ENCODE peak calls at places on chromosomes 16 and 17, in five cellular contexts. One of them, this sample, is unnamed.

GRCh38 chr16:81738831-81739496 is 40.1 kb upstream of the PLCG2 start:
- DNase-seq in NCI-H1092: no peak
- DNase-seq in heart right ventricle: peak; percentile 41
- DNase-seq in stimulated activated CD8-positive, alpha-beta memory T cell treated with anti-CD3 and anti-CD28 coated beads, Interleukin-12 subunit alpha, Interleukin-12 subunit beta, amount 100 ng/mL, for 4 hours: no peak
- DNase-seq in AG10803: no peak
- DNase-seq in this sample: no peak

GRCh38 chr17:28142355-28142754 is 99.9 kb downstream of the NLK start:
- DNase-seq in heart right ventricle: no peak
- DNase-seq in stimulated activated CD8-positive, alpha-beta memory T cell treated with anti-CD3 and anti-CD28 coated beads, Interleukin-12 subunit alpha, Interleukin-12 subunit beta, amount 100 ng/mL, for 4 hours: no peak
- DNase-seq in NCI-H1092: no peak
- DNase-seq in AG10803: no peak
- DNase-seq in this sample: peak; percentile 8

GRCh38 chr16:87255866-87256265 is 61.3 kb downstream of the C16orf95 start:
- DNase-seq in stimulated activated CD8-positive, alpha-beta memory T cell treated with anti-CD3 and anti-CD28 coated beads, Interleukin-12 subunit alpha, Interleukin-12 subunit beta, amount 100 ng/mL, for 4 hours: no peak
- DNase-seq in NCI-H1092: no peak
- DNase-seq in heart right ventricle: no peak
- DNase-seq in AG10803: no peak
- DNase-seq in this sample: no peak

GRCh38 chr17:15453246-15453645 is 14.2 kb downstream of the CDRT4 start:
- DNase-seq in stimulated activated CD8-positive, alpha-beta memory T cell treated with anti-CD3 and anti-CD28 coated beads, Interleukin-12 subunit alpha, Interleukin-12 subunit beta, amount 100 ng/mL, for 4 hours: no peak
- DNase-seq in heart right ventricle: no peak
- DNase-seq in AG10803: peak; percentile 82
- DNase-seq in NCI-H1092: no peak
- DNase-seq in this sample: no peak

GRCh38 chr17:66667491-66668030 is 167.4 kb upstream of the CACNG5 start:
- DNase-seq in AG10803: no peak
- DNase-seq in NCI-H1092: no peak
- DNase-seq in stimulated activated CD8-positive, alpha-beta memory T cell treated with anti-CD3 and anti-CD28 coated beads, Interleukin-12 subunit alpha, Interleukin-12 subunit beta, amount 100 ng/mL, for 4 hours: peak; percentile 52
- DNase-seq in heart right ventricle: no peak
- DNase-seq in this sample: no peak

GRCh38 chr17:76405967-76406647 is 21.7 kb downstream of the SPHK1 start:
- DNase-seq in NCI-H1092: peak; percentile 88
- DNase-seq in heart right ventricle: peak; percentile 84
- DNase-seq in AG10803: no peak
- DNase-seq in stimulated activated CD8-positive, alpha-beta memory T cell treated with anti-CD3 and anti-CD28 coated beads, Interleukin-12 subunit alpha, Interleukin-12 subunit beta, amount 100 ng/mL, for 4 hours: no peak
- DNase-seq in this sample: peak; percentile 47

GRCh38 chr16:65758620-65759019 is 607.9 kb upstream of the CDH5 start:
- DNase-seq in AG10803: no peak
- DNase-seq in NCI-H1092: no peak
- DNase-seq in stimulated activated CD8-positive, alpha-beta memory T cell treated with anti-CD3 and anti-CD28 coated beads, Interleukin-12 subunit alpha, Interleukin-12 subunit beta, amount 100 ng/mL, for 4 hours: no peak
- DNase-seq in heart right ventricle: no peak
- DNase-seq in this sample: no peak

GRCh38 chr16:27401768-27402568 is at the start of gene IL21R:
- DNase-seq in NCI-H1092: no peak
- DNase-seq in AG10803: peak; percentile 84
- DNase-seq in stimulated activated CD8-positive, alpha-beta memory T cell treated with anti-CD3 and anti-CD28 coated beads, Interleukin-12 subunit alpha, Interleukin-12 subunit beta, amount 100 ng/mL, for 4 hours: peak; percentile 88
- DNase-seq in heart right ventricle: peak; percentile 61
- DNase-seq in this sample: peak; percentile 4

GRCh38 chr17:82383411-82383810 is 11.8 kb downstream of the UTS2R start:
- DNase-seq in stimulated activated CD8-positive, alpha-beta memory T cell treated with anti-CD3 and anti-CD28 coated beads, Interleukin-12 subunit alpha, Interleukin-12 subunit beta, amount 100 ng/mL, for 4 hours: no peak
- DNase-seq in NCI-H1092: no peak
- DNase-seq in heart right ventricle: no peak
- DNase-seq in AG10803: no peak
- DNase-seq in this sample: no peak

GRCh38 chr17:37608369-37609169 is 649 bp downstream of the SYNRG start:
- DNase-seq in NCI-H1092: peak; percentile 63
- DNase-seq in heart right ventricle: no peak
- DNase-seq in stimulated activated CD8-positive, alpha-beta memory T cell treated with anti-CD3 and anti-CD28 coated beads, Interleukin-12 subunit alpha, Interleukin-12 subunit beta, amount 100 ng/mL, for 4 hours: no peak
- DNase-seq in AG10803: peak; percentile 31
- DNase-seq in this sample: peak; percentile 63

GRCh38 chr17:28878981-28879380 is 18.6 kb downstream of the FLOT2 start:
- DNase-seq in NCI-H1092: no peak
- DNase-seq in AG10803: peak; percentile 32
- DNase-seq in heart right ventricle: no peak
- DNase-seq in stimulated activated CD8-positive, alpha-beta memory T cell treated with anti-CD3 and anti-CD28 coated beads, Interleukin-12 subunit alpha, Interleukin-12 subunit beta, amount 100 ng/mL, for 4 hours: no peak
- DNase-seq in this sample: no peak

GRCh38 chr17:34665803-34666763 is 86.7 kb downstream of the TMEM132E start:
- DNase-seq in stimulated activated CD8-positive, alpha-beta memory T cell treated with anti-CD3 and anti-CD28 coated beads, Interleukin-12 subunit alpha, Interleukin-12 subunit beta, amount 100 ng/mL, for 4 hours: no peak
- DNase-seq in heart right ventricle: no peak
- DNase-seq in NCI-H1092: peak; percentile 29
- DNase-seq in AG10803: no peak
- DNase-seq in this sample: no peak

GRCh38 chr17:8557176-8557806 is 73.2 kb downstream of the MYH10 start:
- DNase-seq in AG10803: peak; percentile 27
- DNase-seq in heart right ventricle: no peak
- DNase-seq in stimulated activated CD8-positive, alpha-beta memory T cell treated with anti-CD3 and anti-CD28 coated beads, Interleukin-12 subunit alpha, Interleukin-12 subunit beta, amount 100 ng/mL, for 4 hours: no peak
- DNase-seq in NCI-H1092: no peak
- DNase-seq in this sample: no peak

GRCh38 chr16:89308391-89309333 is 91.2 kb downstream of the ZNF778 start:
- DNase-seq in heart right ventricle: no peak
- DNase-seq in AG10803: no peak
- DNase-seq in stimulated activated CD8-positive, alpha-beta memory T cell treated with anti-CD3 and anti-CD28 coated beads, Interleukin-12 subunit alpha, Interleukin-12 subunit beta, amount 100 ng/mL, for 4 hours: no peak
- DNase-seq in NCI-H1092: no peak
- DNase-seq in this sample: no peak

GRCh38 chr16:46649571-46649970 is 28.4 kb upstream of the SHCBP1 start:
- DNase-seq in AG10803: no peak
- DNase-seq in NCI-H1092: no peak
- DNase-seq in stimulated activated CD8-positive, alpha-beta memory T cell treated with anti-CD3 and anti-CD28 coated beads, Interleukin-12 subunit alpha, Interleukin-12 subunit beta, amount 100 ng/mL, for 4 hours: no peak
- DNase-seq in heart right ventricle: peak; percentile 40
- DNase-seq in this sample: no peak

GRCh38 chr16:31130899-31131298 is 4.6 kb downstream of the PRSS8 start:
- DNase-seq in NCI-H1092: no peak
- DNase-seq in heart right ventricle: no peak
- DNase-seq in AG10803: no peak
- DNase-seq in stimulated activated CD8-positive, alpha-beta memory T cell treated with anti-CD3 and anti-CD28 coated beads, Interleukin-12 subunit alpha, Interleukin-12 subunit beta, amount 100 ng/mL, for 4 hours: no peak
- DNase-seq in this sample: no peak

GRCh38 chr17:42290577-42290976 is 2.3 kb downstream of the STAT5A start:
- DNase-seq in heart right ventricle: no peak
- DNase-seq in stimulated activated CD8-positive, alpha-beta memory T cell treated with anti-CD3 and anti-CD28 coated beads, Interleukin-12 subunit alpha, Interleukin-12 subunit beta, amount 100 ng/mL, for 4 hours: no peak
- DNase-seq in NCI-H1092: no peak
- DNase-seq in AG10803: no peak
- DNase-seq in this sample: no peak

GRCh38 chr17:38741853-38742421 is 6.2 kb downstream of the PCGF2 start:
- DNase-seq in AG10803: peak; percentile 35
- DNase-seq in heart right ventricle: peak; percentile 63
- DNase-seq in NCI-H1092: no peak
- DNase-seq in stimulated activated CD8-positive, alpha-beta memory T cell treated with anti-CD3 and anti-CD28 coated beads, Interleukin-12 subunit alpha, Interleukin-12 subunit beta, amount 100 ng/mL, for 4 hours: no peak
- DNase-seq in this sample: no peak

GRCh38 chr16:27230562-27230991 is 27.3 kb downstream of the KDM8 start:
- DNase-seq in AG10803: no peak
- DNase-seq in heart right ventricle: no peak
- DNase-seq in NCI-H1092: no peak
- DNase-seq in stimulated activated CD8-positive, alpha-beta memory T cell treated with anti-CD3 and anti-CD28 coated beads, Interleukin-12 subunit alpha, Interleukin-12 subunit beta, amount 100 ng/mL, for 4 hours: peak; percentile 45
- DNase-seq in this sample: no peak

GRCh38 chr17:11279776-11280344 is 38.8 kb downstream of the SHISA6 start:
- DNase-seq in NCI-H1092: no peak
- DNase-seq in heart right ventricle: no peak
- DNase-seq in AG10803: no peak
- DNase-seq in stimulated activated CD8-positive, alpha-beta memory T cell treated with anti-CD3 and anti-CD28 coated beads, Interleukin-12 subunit alpha, Interleukin-12 subunit beta, amount 100 ng/mL, for 4 hours: no peak
- DNase-seq in this sample: no peak

This sample was measured in NCI-H2227 treated with DMSO at 0.1 percent for 48 hours.